ENCODE peak calls at places on chromosomes 7 and 10, in nine cellular contexts. Z is thoracic aorta, U is fibroblast of pulmonary artery, C is AG09309, B is kidney epithelial cell, L is ovary, R is GM06990, F is colonic mucosa, E is foreskin fibroblast. J is an unnamed sample.

GRCh38 chr10:14781763-14782162 is 7.1 kb upstream of the FAM107B start:
- DNase-seq in Z (no peak), U (no peak), C (no peak), B (no peak), L (no peak), R (no peak), F (no peak), E (no peak), J (no peak)

GRCh38 chr7:81053623-81054022 is 134.8 kb upstream of the SEMA3C start:
- DNase-seq in Z (no peak), U (peak; percentile 12), C (no peak), B (no peak), L (no peak), R (no peak), F (no peak), E (peak; percentile 33), J (peak; percentile 58)

GRCh38 chr7:27169658-27170493 is 4.2 kb downstream of the HOXA10 start:
- DNase-seq in Z (no peak), U (no peak), C (no peak), B (no peak), L (no peak), R (no peak), F (no peak), E (no peak), J (no peak)

GRCh38 chr10:99337911-99338310 is 8.8 kb downstream of the CNNM1 start:
- DNase-seq in Z (no peak), U (no peak), C (no peak), B (no peak), L (no peak), R (no peak), F (no peak), E (no peak), J (no peak)

GRCh38 chr10:96502561-96503267 is 11.0 kb downstream of the TLL2 start:
- DNase-seq in Z (no peak), U (no peak), C (no peak), B (peak; percentile 91), L (no peak), R (no peak), F (no peak), E (no peak), J (no peak)

GRCh38 chr7:36570508-36571219 is 153.6 kb downstream of the AOAH start:
- DNase-seq in Z (no peak), U (no peak), C (no peak), B (no peak), L (no peak), R (no peak), F (no peak), E (no peak), J (no peak)

GRCh38 chr10:48444861-48445841 is 138.7 kb downstream of the MAPK8 start:
- DNase-seq in Z (no peak), U (peak; percentile 10), C (no peak), B (no peak), L (no peak), R (no peak), F (no peak), E (no peak), J (no peak)

GRCh38 chr10:70542565-70542938 is 60.0 kb downstream of the PRF1 start:
- DNase-seq in Z (no peak), U (peak; percentile 18), C (no peak), B (no peak), L (no peak), R (no peak), F (no peak), E (no peak), J (peak; percentile 12)

GRCh38 chr7:120792861-120793130 is 65.1 kb downstream of the TSPAN12 start:
- DNase-seq in Z (no peak), U (no peak), C (no peak), B (peak; percentile 25), L (no peak), R (no peak), F (no peak), E (no peak), J (peak; percentile 7)

GRCh38 chr10:110151467-110151866 is 55.9 kb upstream of the MXI1 start:
- DNase-seq in Z (no peak), U (no peak), C (no peak), B (no peak), L (no peak), R (no peak), F (peak; percentile 96), E (no peak), J (no peak)

GRCh38 chr7:97026705-97027426 is 2.2 kb upstream of the DLX5 start:
- DNase-seq in Z (no peak), U (no peak), C (no peak), B (no peak), L (no peak), R (no peak), F (no peak), E (no peak), J (no peak)

GRCh38 chr10:133334495-133335237 is 2.0 kb downstream of the CALY start:
- DNase-seq in Z (no peak), U (no peak), C (no peak), B (no peak), L (no peak), R (no peak), F (no peak), E (no peak), J (no peak)

GRCh38 chr10:117374506-117375359 is 507 bp downstream of the PDZD8 start:
- DNase-seq in Z (no peak), U (peak; percentile 53), C (no peak), B (no peak), L (peak; percentile 48), R (peak; percentile 65), F (peak; percentile 42), E (no peak), J (peak; percentile 35)

GRCh38 chr10:117373848-117374505 is 1.3 kb downstream of the PDZD8 start:
- DNase-seq in Z (no peak), U (peak; percentile 60), C (no peak), B (no peak), L (peak; percentile 19), R (peak; percentile 62), F (peak; percentile 55), E (peak; percentile 42), J (peak; percentile 57)

GRCh38 chr10:117366741-117367140 is 8.5 kb downstream of the PDZD8 start:
- DNase-seq in Z (no peak), U (no peak), C (no peak), B (no peak), L (no peak), R (no peak), F (no peak), E (no peak), J (no peak)

GRCh38 chr10:117367718-117368117 is 7.5 kb downstream of the PDZD8 start:
- DNase-seq in Z (no peak), U (no peak), C (no peak), B (no peak), L (no peak), R (no peak), F (no peak), E (no peak), J (no peak)

DNA sequence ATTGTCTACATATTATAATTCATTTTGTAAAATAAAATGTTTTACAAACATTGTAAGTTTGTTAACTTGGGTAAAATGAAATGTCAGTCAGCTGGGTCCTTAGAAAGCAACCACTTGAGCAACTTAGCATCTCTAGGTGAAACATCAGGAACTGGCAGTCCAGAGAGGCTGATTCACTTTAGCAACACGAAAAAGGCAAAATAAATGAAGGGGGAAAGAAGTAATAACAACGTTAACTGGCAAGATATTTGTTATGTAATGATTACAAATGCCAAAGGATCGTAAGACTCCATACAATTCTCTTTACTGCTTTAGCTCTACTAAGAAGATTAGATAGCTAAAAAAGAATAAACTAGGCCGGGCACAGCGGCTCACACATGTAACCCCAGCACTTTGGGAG is 5.0 kb downstream of the PDZD8 start:
- DNase-seq in Z (no peak), U (peak; percentile 39), C (no peak), B (no peak), L (no peak), R (no peak), F (no peak), E (peak; percentile 37), J (peak; percentile 32)
- H3K4me3 ChIP-seq in Z (no peak overlapping the region), U (no peak overlapping the region), C (no peak overlapping the region), B (no peak overlapping the region), L (no peak overlapping the region), R (no peak overlapping the region), F (no peak overlapping the region), E (no peak overlapping the region), J (no peak overlapping the region)

DNA sequence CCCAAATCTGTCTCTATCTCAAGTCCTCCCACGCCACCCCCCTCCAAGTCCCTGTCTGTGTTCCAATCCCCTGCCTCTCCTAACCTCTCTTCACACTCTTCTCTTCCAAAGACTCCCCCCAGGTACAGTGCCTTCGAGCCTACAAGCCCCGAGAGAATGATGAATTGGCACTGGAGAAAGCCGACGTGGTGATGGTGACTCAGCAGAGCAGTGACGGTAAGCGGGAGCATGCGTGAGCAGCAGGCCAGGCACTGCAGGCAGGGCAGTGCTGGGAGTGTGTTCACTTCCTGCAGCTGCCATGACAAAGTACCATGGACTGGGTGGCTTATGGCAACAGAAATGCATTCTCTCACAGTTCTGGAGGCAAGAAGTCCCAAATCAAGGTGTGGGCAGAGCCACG is 23.4 kb downstream of the ARHGEF5 start:
- DNase-seq in Z (no peak), U (no peak), C (no peak), B (no peak), L (no peak), R (no peak), F (no peak), E (no peak), J (no peak)
- TF ChIP-seq CTCF in Z (no peak), U (no peak), C (no peak), B (no peak), L (no peak), R (no peak), F (no peak), E (no peak), J (no peak)

GRCh38 chr10:71970869-71971268 is 6.7 kb downstream of the CHST3 start:
- DNase-seq in Z (no peak), U (no peak), C (no peak), B (no peak), L (no peak), R (no peak), F (no peak), E (no peak), J (no peak)
- H3K4me3 ChIP-seq in Z (peak overlapping the region; percentile 39), U (no peak overlapping the region), C (no peak overlapping the region), B (no peak overlapping the region), L (no peak overlapping the region), R (no peak overlapping the region), F (no peak overlapping the region), E (no peak overlapping the region), J (no peak overlapping the region)

GRCh38 chr10:33276282-33276923 is 58.1 kb downstream of the NRP1 start:
- DNase-seq in Z (no peak), U (no peak), C (no peak), B (no peak), L (no peak), R (no peak), F (no peak), E (no peak), J (no peak)

GRCh38 chr10:33279791-33280190 is 54.7 kb downstream of the NRP1 start:
- DNase-seq in Z (no peak), U (peak; percentile 65), C (no peak), B (no peak), L (no peak), R (no peak), F (no peak), E (no peak), J (peak; percentile 50)

GRCh38 chr10:33280217-33280616 is 54.2 kb downstream of the NRP1 start:
- DNase-seq in Z (no peak), U (no peak), C (peak; percentile 63), B (no peak), L (no peak), R (no peak), F (no peak), E (no peak), J (no peak)

GRCh38 chr10:33277135-33277536 is 57.3 kb downstream of the NRP1 start:
- DNase-seq in Z (no peak), U (peak; percentile 45), C (no peak), B (no peak), L (peak; percentile 19), R (no peak), F (no peak), E (no peak), J (peak; percentile 43)

GRCh38 chr10:33279276-33279675 is 55.2 kb downstream of the NRP1 start:
- DNase-seq in Z (no peak), U (peak; percentile 45), C (no peak), B (no peak), L (no peak), R (no peak), F (no peak), E (no peak), J (no peak)
- TF ChIP-seq CTCF in Z (no peak), U (no peak), C (no peak), B (no peak), L (no peak), R (no peak), F (no peak), E (no peak), J (no peak)